ENCODE peak calls at places on chromosomes 1 and 21, in five cellular contexts. One of them, this sample, is unnamed.

GRCh38 chr1:209652873-209653401 is 712 bp upstream of the LAMB3 start:
- DNase-seq in cardiac muscle cell: peak
- DNase-seq in Calu3: peak
- DNase-seq in nephron progenitor cell: no peak
- DNase-seq in GM10248: no peak
- DNase-seq in this sample: no peak

GRCh38 chr21:14675774-14676530 is 129.8 kb upstream of the SAMSN1 start:
- DNase-seq in cardiac muscle cell: no peak
- DNase-seq in Calu3: no peak
- DNase-seq in nephron progenitor cell: no peak
- DNase-seq in GM10248: no peak
- DNase-seq in this sample: no peak

GRCh38 chr21:31236528-31236927 is 107.5 kb downstream of the TIAM1 start:
- DNase-seq in cardiac muscle cell: no peak
- DNase-seq in Calu3: no peak
- DNase-seq in nephron progenitor cell: no peak
- DNase-seq in GM10248: no peak
- DNase-seq in this sample: no peak

GRCh38 chr1:93972341-93972740 is 63.1 kb upstream of the GCLM start:
- DNase-seq in cardiac muscle cell: no peak
- DNase-seq in Calu3: no peak
- DNase-seq in nephron progenitor cell: no peak
- DNase-seq in GM10248: no peak
- DNase-seq in this sample: no peak

GRCh38 chr1:1120096-1120495 is 4.2 kb upstream of the C1orf159 start:
- DNase-seq in cardiac muscle cell: no peak
- DNase-seq in Calu3: no peak
- DNase-seq in nephron progenitor cell: no peak
- DNase-seq in GM10248: no peak
- DNase-seq in this sample: no peak

GRCh38 chr1:2795926-2796325 is 5.6 kb downstream of the TTC34 start:
- DNase-seq in cardiac muscle cell: no peak
- DNase-seq in Calu3: no peak
- DNase-seq in nephron progenitor cell: no peak
- DNase-seq in GM10248: no peak
- DNase-seq in this sample: no peak

GRCh38 chr21:31198575-31198974 is 145.5 kb downstream of the TIAM1 start:
- DNase-seq in cardiac muscle cell: peak
- DNase-seq in Calu3: peak
- DNase-seq in nephron progenitor cell: no peak
- DNase-seq in GM10248: peak
- DNase-seq in this sample: peak

GRCh38 chr1:59765036-59765730 is 49.6 kb upstream of the HOOK1 start:
- DNase-seq in cardiac muscle cell: no peak
- DNase-seq in Calu3: no peak
- DNase-seq in nephron progenitor cell: no peak
- DNase-seq in GM10248: no peak
- DNase-seq in this sample: no peak

GRCh38 chr1:213035573-213035972 is 15.5 kb upstream of the RPS6KC1 start:
- DNase-seq in cardiac muscle cell: no peak
- DNase-seq in Calu3: no peak
- DNase-seq in nephron progenitor cell: no peak
- DNase-seq in GM10248: no peak
- DNase-seq in this sample: no peak

GRCh38 chr1:59125711-59126320 is 171.1 kb upstream of the FGGY start:
- DNase-seq in cardiac muscle cell: no peak
- DNase-seq in Calu3: no peak
- DNase-seq in nephron progenitor cell: no peak
- DNase-seq in GM10248: no peak
- DNase-seq in this sample: no peak

GRCh38 chr1:107785506-107786213 is 179.3 kb downstream of the VAV3 start:
- DNase-seq in cardiac muscle cell: no peak
- DNase-seq in Calu3: no peak
- DNase-seq in nephron progenitor cell: no peak
- DNase-seq in GM10248: no peak
- DNase-seq in this sample: no peak

GRCh38 chr1:3533051-3534048 is 78.0 kb downstream of the MEGF6 start:
- DNase-seq in cardiac muscle cell: no peak
- DNase-seq in Calu3: no peak
- DNase-seq in nephron progenitor cell: peak
- DNase-seq in GM10248: no peak
- DNase-seq in this sample: no peak

GRCh38 chr1:82392513-82392912 is 591.8 kb downstream of the ADGRL2 start:
- DNase-seq in cardiac muscle cell: no peak
- DNase-seq in Calu3: no peak
- DNase-seq in nephron progenitor cell: no peak
- DNase-seq in GM10248: no peak
- DNase-seq in this sample: no peak

GRCh38 chr1:248688527-248689298 is 13.9 kb downstream of the OR14I1 start:
- DNase-seq in cardiac muscle cell: no peak
- DNase-seq in Calu3: no peak
- DNase-seq in nephron progenitor cell: no peak
- DNase-seq in GM10248: peak
- DNase-seq in this sample: peak

GRCh38 chr1:44239337-44239960 is 26.2 kb downstream of the DMAP1 start:
- DNase-seq in cardiac muscle cell: peak
- DNase-seq in Calu3: no peak
- DNase-seq in nephron progenitor cell: peak
- DNase-seq in GM10248: no peak
- DNase-seq in this sample: no peak

GRCh38 chr1:222904451-222904850 is 89.6 kb downstream of the DISP1 start:
- DNase-seq in cardiac muscle cell: no peak
- DNase-seq in Calu3: no peak
- DNase-seq in nephron progenitor cell: no peak
- DNase-seq in GM10248: no peak
- DNase-seq in this sample: no peak

GRCh38 chr1:248834343-248834940 is 3.6 kb upstream of the ZNF672 start:
- DNase-seq in cardiac muscle cell: no peak
- DNase-seq in Calu3: no peak
- DNase-seq in nephron progenitor cell: no peak
- DNase-seq in GM10248: no peak
- DNase-seq in this sample: no peak

GRCh38 chr1:170872663-170873062 is 62.7 kb upstream of the MROH9 start:
- DNase-seq in cardiac muscle cell: no peak
- DNase-seq in Calu3: no peak
- DNase-seq in nephron progenitor cell: no peak
- DNase-seq in GM10248: no peak
- DNase-seq in this sample: peak

GRCh38 chr1:59903136-59903754 is 23.3 kb downstream of the CYP2J2 start:
- DNase-seq in cardiac muscle cell: peak
- DNase-seq in Calu3: peak
- DNase-seq in nephron progenitor cell: peak
- DNase-seq in GM10248: peak
- DNase-seq in this sample: peak

GRCh38 chr1:24048205-24048869 is 63.6 kb downstream of the MYOM3 start:
- DNase-seq in cardiac muscle cell: no peak
- DNase-seq in Calu3: peak
- DNase-seq in nephron progenitor cell: no peak
- DNase-seq in GM10248: no peak
- DNase-seq in this sample: no peak

GRCh38 chr21:41589620-41590175 is 81.7 kb upstream of the TMPRSS2 start:
- DNase-seq in cardiac muscle cell: no peak
- DNase-seq in Calu3: no peak
- DNase-seq in nephron progenitor cell: no peak
- DNase-seq in GM10248: no peak
- DNase-seq in this sample: no peak

GRCh38 chr1:89277725-89278124 is 5.1 kb upstream of the GBP5 start:
- DNase-seq in cardiac muscle cell: no peak
- DNase-seq in Calu3: no peak
- DNase-seq in nephron progenitor cell: no peak
- DNase-seq in GM10248: no peak
- DNase-seq in this sample: no peak

GRCh38 chr1:205598841-205599666 is 32.8 kb downstream of the ELK4 start:
- DNase-seq in cardiac muscle cell: no peak
- DNase-seq in Calu3: no peak
- DNase-seq in nephron progenitor cell: no peak
- DNase-seq in GM10248: no peak
- DNase-seq in this sample: no peak

GRCh38 chr1:183505338-183506089 is 33.2 kb downstream of the SMG7 start:
- DNase-seq in cardiac muscle cell: no peak
- DNase-seq in Calu3: no peak
- DNase-seq in nephron progenitor cell: no peak
- DNase-seq in GM10248: no peak
- DNase-seq in this sample: no peak
- TF ChIP-seq CTCF in cardiac muscle cell: no peak
- TF ChIP-seq CTCF in Calu3: no peak
- TF ChIP-seq CTCF in nephron progenitor cell: no peak
- TF ChIP-seq CTCF in GM10248: no peak
- TF ChIP-seq CTCF in this sample: no peak

DNA sequence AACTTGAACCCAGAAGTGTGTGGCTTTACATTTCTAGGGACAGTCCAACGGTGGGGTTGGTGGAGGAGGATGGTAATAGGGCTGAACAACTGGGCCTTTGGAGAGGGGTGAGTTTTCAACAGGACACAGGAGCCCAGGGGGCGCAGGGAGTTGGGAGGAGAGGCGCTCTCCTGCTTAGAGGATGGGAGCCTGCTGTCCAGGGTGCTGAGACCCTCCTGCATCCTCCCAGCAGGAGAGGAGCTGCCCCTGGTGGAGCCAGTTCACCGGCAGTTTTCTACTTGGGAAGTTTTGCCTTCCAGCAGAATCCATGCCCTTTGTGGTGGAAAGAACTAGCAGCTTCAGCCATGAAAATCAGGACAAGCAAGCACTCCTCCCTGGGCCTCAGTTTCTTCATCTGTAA is 8.6 kb downstream of the KCNC4 start:
- DNase-seq in cardiac muscle cell: peak
- DNase-seq in Calu3: no peak
- DNase-seq in nephron progenitor cell: peak
- DNase-seq in GM10248: no peak
- DNase-seq in this sample: no peak
- TF ChIP-seq CTCF in cardiac muscle cell: no peak
- TF ChIP-seq CTCF in Calu3: no peak
- TF ChIP-seq CTCF in nephron progenitor cell: no peak
- TF ChIP-seq CTCF in GM10248: no peak
- TF ChIP-seq CTCF in this sample: no peak

GRCh38 chr1:244113532-244114320 is 62.6 kb downstream of the ZBTB18 start:
- DNase-seq in cardiac muscle cell: no peak
- DNase-seq in Calu3: no peak
- DNase-seq in nephron progenitor cell: no peak
- DNase-seq in GM10248: no peak
- DNase-seq in this sample: no peak
- TF ChIP-seq CTCF in cardiac muscle cell: no peak
- TF ChIP-seq CTCF in Calu3: no peak
- TF ChIP-seq CTCF in nephron progenitor cell: no peak
- TF ChIP-seq CTCF in GM10248: no peak
- TF ChIP-seq CTCF in this sample: no peak

GRCh38 chr21:44940116-44940631 is 345 bp downstream of the SLX9 start:
- DNase-seq in cardiac muscle cell: peak
- DNase-seq in Calu3: peak
- DNase-seq in nephron progenitor cell: no peak
- DNase-seq in GM10248: no peak
- DNase-seq in this sample: no peak
- TF ChIP-seq CTCF in cardiac muscle cell: no peak
- TF ChIP-seq CTCF in Calu3: no peak
- TF ChIP-seq CTCF in nephron progenitor cell: no peak
- TF ChIP-seq CTCF in GM10248: no peak
- TF ChIP-seq CTCF in this sample: no peak

DNA sequence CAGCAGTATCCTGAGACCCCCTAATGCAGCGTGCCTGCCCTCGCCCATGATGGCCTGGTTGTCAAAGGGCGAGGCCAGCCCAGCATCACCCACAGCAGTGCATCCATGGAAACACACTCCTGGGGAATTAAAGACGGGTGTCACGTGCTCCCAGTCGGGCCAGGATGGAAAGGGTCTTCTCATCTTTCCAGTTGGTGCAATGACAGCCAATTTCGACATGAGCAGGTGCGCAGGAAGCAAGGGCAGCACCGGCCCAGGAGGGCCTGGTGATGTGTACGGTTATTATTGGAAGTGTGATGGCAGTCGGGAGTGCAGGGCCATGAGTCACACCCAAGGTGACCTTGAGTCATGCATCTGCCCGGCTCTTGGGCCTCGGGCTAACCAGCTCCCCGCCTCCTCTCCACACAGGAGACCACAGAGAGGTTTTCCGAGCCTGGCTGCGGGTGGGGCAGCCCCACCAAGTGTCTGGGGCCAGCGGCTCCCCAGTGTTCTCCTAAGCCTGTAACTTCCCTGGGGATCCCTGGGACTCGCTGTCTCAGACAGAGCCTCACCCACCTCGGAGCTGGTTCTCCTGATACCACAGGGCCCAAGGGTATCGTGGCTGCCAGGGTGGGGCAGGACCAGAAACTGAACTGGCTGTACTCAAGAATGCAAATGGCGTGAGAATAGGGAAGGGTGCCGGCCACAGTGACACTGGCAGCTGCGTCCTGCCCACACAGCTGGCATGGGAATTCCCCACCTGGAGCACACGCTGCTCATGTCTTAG is 119.8 kb downstream of the SIK1 start:
- DNase-seq in cardiac muscle cell: no peak
- DNase-seq in Calu3: peak
- DNase-seq in nephron progenitor cell: no peak
- DNase-seq in GM10248: peak
- DNase-seq in this sample: peak
- TF ChIP-seq CTCF in cardiac muscle cell: no peak
- TF ChIP-seq CTCF in Calu3: no peak
- TF ChIP-seq CTCF in nephron progenitor cell: no peak
- TF ChIP-seq CTCF in GM10248: no peak
- TF ChIP-seq CTCF in this sample: no peak

GRCh38 chr1:240027059-240027462 is 64.6 kb upstream of the FMN2 start:
- DNase-seq in cardiac muscle cell: peak
- DNase-seq in Calu3: peak
- DNase-seq in nephron progenitor cell: peak
- DNase-seq in GM10248: peak
- DNase-seq in this sample: peak
- TF ChIP-seq CTCF in cardiac muscle cell: peak
- TF ChIP-seq CTCF in Calu3: peak
- TF ChIP-seq CTCF in nephron progenitor cell: peak
- TF ChIP-seq CTCF in GM10248: peak
- TF ChIP-seq CTCF in this sample: peak